ENCODE peak calls at places on chromosomes 5 and 9, in five cellular contexts. H is GM12878, Q is SK-N-SH, M is K562, R is IMR-90. E is an unnamed sample.

GRCh38 chr5:81766611-81767010 is 15.7 kb upstream of the SSBP2 start:
- DNase-seq in Q (no peak), H (no peak), R (no peak), M (no peak), E (no peak)

GRCh38 chr5:145471831-145472616 is 363.1 kb downstream of the PRELID2 start:
- DNase-seq in M (peak; percentile 22), R (peak; percentile 36), H (no peak), Q (no peak), E (no peak)

GRCh38 chr9:128575469-128575868 is 23.1 kb downstream of the SPTAN1 start:
- DNase-seq in Q (no peak), R (no peak), M (no peak), H (no peak), E (no peak)

GRCh38 chr5:125587631-125588030 is 835.6 kb upstream of the GRAMD2B start:
- DNase-seq in Q (no peak), H (no peak), M (no peak), R (peak; percentile 42), E (no peak)

GRCh38 chr9:123997665-123998277 is 13.8 kb upstream of the LHX2 start:
- DNase-seq in R (peak; percentile 19), H (peak; percentile 81), M (no peak), Q (no peak), E (no peak)

GRCh38 chr9:6759114-6759977 is 1.6 kb downstream of the KDM4C start:
- DNase-seq in M (peak; percentile 34), Q (peak; percentile 15), H (peak; percentile 62), R (peak; percentile 82), E (peak; percentile 75)

GRCh38 chr5:98121036-98121936 is 652.2 kb upstream of the RGMB start:
- DNase-seq in R (no peak), H (no peak), Q (no peak), M (peak; percentile 1), E (no peak)

GRCh38 chr9:137042751-137043727 is 2.9 kb downstream of the NPDC1 start:
- DNase-seq in Q (no peak), R (no peak), M (no peak), H (no peak), E (no peak)

GRCh38 chr5:69531010-69531785 is 28.8 kb upstream of the GTF2H2C start:
- DNase-seq in H (no peak), M (no peak), R (no peak), Q (no peak), E (no peak)

GRCh38 chr9:116713266-116713665 is 26.2 kb downstream of the TRIM32 start:
- DNase-seq in Q (no peak), M (no peak), H (no peak), R (no peak), E (no peak)

GRCh38 chr5:37720550-37720952 is 119.3 kb downstream of the GDNF start:
- DNase-seq in R (no peak), H (no peak), Q (peak; percentile 33), M (no peak), E (no peak)

GRCh38 chr5:7242118-7242517 is 153.8 kb upstream of the ADCY2 start:
- DNase-seq in R (no peak), Q (no peak), H (no peak), M (no peak), E (no peak)

GRCh38 chr5:143124593-143124992 is 278.9 kb downstream of the NR3C1 start:
- DNase-seq in H (peak; percentile 77), R (no peak), Q (peak; percentile 20), M (peak; percentile 60), E (peak; percentile 95)

GRCh38 chr5:173718469-173718868 is 102.0 kb upstream of the BOD1 start:
- DNase-seq in M (no peak), Q (no peak), H (no peak), R (no peak), E (no peak)

GRCh38 chr9:98856982-98857381 is 49.5 kb downstream of the GALNT12 start:
- DNase-seq in Q (no peak), M (peak; percentile 45), R (no peak), H (no peak), E (no peak)

GRCh38 chr5:142025637-142026036 is 12.8 kb upstream of the GNPDA1 start:
- DNase-seq in R (no peak), M (no peak), H (no peak), Q (no peak), E (peak; percentile 27)
- H2AFZ ChIP-seq in R (no peak overlapping the region), M (peak overlapping the region; percentile 84), H (peak overlapping the region; percentile 99), Q (peak overlapping the region; percentile 96), E (peak overlapping the region; percentile 66)

GRCh38 chr9:37954581-37954981 is 50.7 kb upstream of the SLC25A51 start:
- DNase-seq in M (no peak), R (no peak), Q (no peak), H (peak; percentile 41), E (no peak)
- H3K27ac ChIP-seq in M (peak overlapping the region; percentile 70), R (peak overlapping the region; percentile 81), Q (peak overlapping the region; percentile 62), H (peak overlapping the region; percentile 71), E (peak overlapping the region; percentile 45)

DNA sequence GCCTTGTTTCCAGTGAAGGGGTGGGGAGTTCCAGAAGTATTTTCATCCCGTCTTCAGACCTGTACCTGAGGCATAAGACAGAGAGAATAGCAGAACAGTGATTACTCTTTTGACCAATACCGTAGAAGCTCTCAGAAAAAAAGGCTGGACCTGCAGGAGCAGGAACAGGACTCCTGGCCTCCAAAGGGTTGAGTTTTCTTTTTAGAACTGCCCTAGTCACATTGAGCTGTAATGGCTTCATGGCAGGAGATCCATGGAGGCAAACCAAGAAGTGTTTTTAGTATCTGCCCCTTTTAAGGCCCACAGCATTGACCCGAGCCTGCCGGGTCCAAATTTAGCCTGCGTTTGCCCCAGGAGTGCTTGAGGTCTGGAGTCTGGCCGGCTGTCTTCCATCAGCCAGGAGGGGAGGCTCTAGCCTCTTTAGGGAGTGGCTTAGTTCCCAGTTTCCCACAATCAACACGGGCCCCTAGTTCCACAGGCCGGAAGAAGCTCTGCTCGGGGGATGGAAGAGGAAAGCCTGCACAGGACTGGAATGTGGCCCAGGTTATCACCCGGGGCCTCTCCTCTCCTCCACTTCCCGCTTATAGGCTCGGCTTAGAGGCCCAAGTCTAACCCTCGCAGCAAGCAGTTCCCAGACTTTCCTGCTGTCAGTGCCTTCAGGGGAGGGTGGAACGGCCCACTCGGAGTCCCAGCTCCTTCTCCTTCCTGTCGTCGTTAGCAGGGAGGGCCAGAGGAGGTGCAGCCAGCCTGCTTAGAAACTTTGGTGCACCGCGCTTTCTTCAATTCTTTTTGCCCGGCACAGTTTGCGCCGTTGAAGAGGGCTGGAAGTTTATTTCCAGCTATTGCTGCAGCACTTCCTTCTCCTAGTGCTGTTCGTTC is 80.7 kb downstream of the C9orf152 start:
- DNase-seq in M (no peak), R (peak; percentile 89), Q (no peak), H (no peak), E (no peak)
- H3K9ac ChIP-seq in M (no peak overlapping the region), R (peak overlapping the region; percentile 87), Q (no peak overlapping the region), H (peak overlapping the region; percentile 45), E (peak overlapping the region; percentile 11)

GRCh38 chr5:159230657-159231056 is 21.3 kb upstream of the RNF145 start:
- DNase-seq in H (no peak), R (no peak), M (no peak), Q (no peak), E (no peak)
- H2AFZ ChIP-seq in H (no peak overlapping the region), R (no peak overlapping the region), M (peak overlapping the region; percentile 53), Q (no peak overlapping the region), E (no peak overlapping the region)

GRCh38 chr5:17161669-17162068 is 55.8 kb upstream of the BASP1 start:
- DNase-seq in Q (no peak), R (no peak), M (no peak), H (no peak), E (no peak)
- H3K27ac ChIP-seq in Q (no peak overlapping the region), R (no peak overlapping the region), M (no peak overlapping the region), H (no peak overlapping the region), E (no peak overlapping the region)

DNA sequence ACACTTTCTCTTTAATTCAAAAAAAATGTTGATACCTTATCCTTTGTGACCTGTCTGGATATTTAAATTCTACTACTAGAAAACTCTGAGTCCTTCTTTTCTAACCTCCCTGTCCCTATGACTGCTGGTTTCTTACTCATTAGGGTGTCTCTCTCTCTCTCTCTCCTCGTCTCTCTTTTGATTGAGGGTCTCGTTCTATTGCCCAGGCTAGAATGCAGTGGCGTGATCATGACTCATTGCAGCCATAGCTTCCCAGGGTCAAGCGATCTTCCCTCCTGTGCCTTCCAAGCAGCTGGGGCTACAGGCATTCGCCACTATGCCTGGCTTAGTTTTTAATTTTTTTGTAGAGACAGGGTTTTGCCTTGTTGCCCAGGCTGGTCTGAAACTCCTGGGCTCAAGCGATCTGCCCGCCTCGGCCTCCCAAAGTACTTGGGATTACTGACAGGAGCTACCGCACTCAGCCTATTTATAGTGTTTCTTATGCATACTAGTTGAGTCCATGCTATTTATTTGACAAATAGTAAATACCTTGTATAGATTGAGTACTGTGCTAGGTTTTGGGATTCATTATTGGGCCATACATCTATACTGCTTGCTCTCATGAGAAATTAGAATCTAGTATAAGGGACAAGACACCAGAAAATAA is 61.9 kb downstream of the NSD1 start:
- DNase-seq in R (peak; percentile 11), Q (no peak), H (no peak), M (no peak), E (no peak)
- H3K9ac ChIP-seq in R (no peak overlapping the region), Q (no peak overlapping the region), H (no peak overlapping the region), M (no peak overlapping the region), E (no peak overlapping the region)

DNA sequence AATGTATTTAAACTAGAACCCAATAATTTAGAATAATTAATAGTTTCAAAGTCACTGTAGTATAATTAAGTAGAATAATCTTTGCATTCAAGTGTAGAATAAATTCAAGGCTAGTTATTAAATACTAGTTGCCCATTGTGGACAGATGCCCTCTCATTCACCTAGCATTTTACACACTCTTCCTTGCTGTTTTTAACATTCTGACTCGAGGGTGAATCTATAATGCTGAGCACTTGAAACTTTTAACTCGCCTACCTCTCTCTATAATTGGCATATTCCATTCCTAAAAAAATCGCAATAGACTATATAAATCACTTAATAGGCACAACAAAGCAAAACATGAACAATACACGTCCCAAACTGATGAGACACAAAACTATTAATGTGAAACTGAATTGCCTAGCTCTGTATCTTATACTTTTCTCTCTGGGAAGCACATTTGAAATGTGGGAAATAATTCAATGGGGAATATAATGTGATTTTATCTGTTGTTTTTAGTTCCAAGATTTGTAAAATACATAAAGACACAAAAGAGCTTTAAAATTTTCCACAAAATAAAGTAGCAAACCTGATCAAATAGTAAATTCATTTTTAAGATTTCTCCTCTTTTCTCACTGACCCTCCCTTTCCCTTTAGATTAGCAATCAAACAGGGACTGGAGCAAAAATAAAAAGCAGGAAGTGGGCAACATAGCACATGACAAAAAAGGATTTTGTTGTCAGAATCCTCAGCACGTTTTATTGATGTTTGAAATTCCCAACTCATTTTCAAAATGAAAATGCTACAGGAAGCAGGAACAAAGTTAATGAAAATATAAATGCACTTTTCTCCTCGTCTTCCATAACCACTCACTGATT is 295.6 kb downstream of the PDE4D start:
- DNase-seq in H (no peak), M (no peak), Q (no peak), R (no peak), E (no peak)
- H2AFZ ChIP-seq in H (peak overlapping the region; percentile 69), M (no peak overlapping the region), Q (peak overlapping the region; percentile 87), R (no peak overlapping the region), E (no peak overlapping the region)

DNA sequence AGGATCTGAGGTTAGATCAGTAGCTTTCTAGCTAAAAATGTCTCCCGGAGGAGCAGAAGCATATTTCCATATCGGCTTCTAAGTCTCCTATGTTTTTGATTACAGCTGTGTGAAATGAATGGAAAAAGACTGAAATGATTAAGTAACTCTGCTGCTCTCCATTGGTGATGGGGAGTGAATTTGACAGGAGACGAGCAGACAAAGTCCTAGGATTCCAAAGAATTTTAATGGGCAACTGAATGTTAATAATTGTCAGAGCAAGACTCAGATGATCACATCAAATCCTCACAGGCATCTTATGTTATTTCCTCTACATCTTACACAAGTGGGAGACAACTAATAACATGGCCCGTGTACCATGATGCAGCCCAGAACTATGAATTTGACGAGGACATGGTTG is 66.8 kb downstream of the LIX1 start:
- DNase-seq in H (no peak), R (no peak), M (no peak), Q (no peak), E (no peak)
- H3K27ac ChIP-seq in H (no peak overlapping the region), R (no peak overlapping the region), M (no peak overlapping the region), Q (no peak overlapping the region), E (no peak overlapping the region)